ENCODE peak calls at places on chromosomes 11 and 22, in four cellular contexts. C, S, Q and X are unnamed samples.

GRCh38 chr11:115409691-115410220 is 94.5 kb downstream of the CADM1 start:
- DNase-seq in C (no peak), S (no peak), Q (peak), X (no peak)

GRCh38 chr22:46767249-46767985 is 5.0 kb downstream of the TBC1D22A start:
- DNase-seq in C (no peak), S (peak), Q (no peak), X (no peak)

GRCh38 chr11:89437317-89437716 is 53.9 kb downstream of the NOX4 start:
- DNase-seq in C (no peak), S (no peak), Q (no peak), X (no peak)

GRCh38 chr22:47192106-47192650 is 429.7 kb downstream of the TBC1D22A start:
- DNase-seq in C (no peak), S (peak), Q (no peak), X (no peak)

GRCh38 chr11:36499325-36499724 is 10.7 kb downstream of the TRAF6 start:
- DNase-seq in C (no peak), S (no peak), Q (no peak), X (no peak)

GRCh38 chr11:80980221-80980620 is 1539.4 kb upstream of the TENM4 start:
- DNase-seq in C (no peak), S (no peak), Q (peak), X (no peak)

GRCh38 chr22:29259253-29259899 is 8.4 kb downstream of the RHBDD3 start:
- DNase-seq in C (no peak), S (no peak), Q (peak), X (no peak)

GRCh38 chr22:21970037-21970799 is 12.4 kb downstream of the TOP3B start:
- DNase-seq in C (no peak), S (no peak), Q (no peak), X (no peak)

GRCh38 chr11:74018331-74019005 is 9.6 kb upstream of the UCP3 start:
- DNase-seq in C (no peak), S (no peak), Q (no peak), X (no peak)

DNA sequence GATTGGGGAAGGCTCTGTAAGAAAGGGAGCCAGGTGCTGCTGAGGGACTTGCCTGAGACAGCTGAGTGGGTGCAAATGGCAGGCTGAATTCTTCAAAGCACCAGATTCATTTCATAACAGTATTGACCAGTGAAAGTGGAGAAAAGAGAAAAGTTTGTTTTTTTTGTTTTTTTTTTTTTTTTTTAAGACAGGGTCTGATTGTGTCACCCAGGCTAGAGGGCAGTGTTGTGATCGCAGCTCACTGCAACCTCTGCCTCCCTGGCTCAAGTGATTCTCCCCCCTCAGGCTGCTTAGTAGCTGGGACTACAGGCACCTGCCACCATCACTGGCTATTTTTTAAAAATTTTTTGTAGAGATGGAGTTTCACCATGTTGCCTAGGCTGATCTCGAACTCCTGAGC is 494.0 kb downstream of the MIAT start:
- DNase-seq in C (no peak), S (no peak), Q (peak), X (no peak)
- TF ChIP-seq CTCF in C (no peak), S (peak), Q (no peak), X (no peak)

GRCh38 chr11:108498046-108498815 is at the start of gene POGLUT3:
- DNase-seq in C (peak), S (peak), Q (peak), X (peak)

GRCh38 chr11:108500721-108501120 is 2.5 kb upstream of the POGLUT3 start:
- DNase-seq in C (no peak), S (no peak), Q (no peak), X (no peak)

GRCh38 chr11:108497317-108498045 is 703 bp downstream of the POGLUT3 start:
- DNase-seq in C (peak), S (peak), Q (peak), X (peak)

GRCh38 chr11:108500169-108500568 is 2.0 kb upstream of the POGLUT3 start:
- DNase-seq in C (no peak), S (no peak), Q (no peak), X (no peak)

DNA sequence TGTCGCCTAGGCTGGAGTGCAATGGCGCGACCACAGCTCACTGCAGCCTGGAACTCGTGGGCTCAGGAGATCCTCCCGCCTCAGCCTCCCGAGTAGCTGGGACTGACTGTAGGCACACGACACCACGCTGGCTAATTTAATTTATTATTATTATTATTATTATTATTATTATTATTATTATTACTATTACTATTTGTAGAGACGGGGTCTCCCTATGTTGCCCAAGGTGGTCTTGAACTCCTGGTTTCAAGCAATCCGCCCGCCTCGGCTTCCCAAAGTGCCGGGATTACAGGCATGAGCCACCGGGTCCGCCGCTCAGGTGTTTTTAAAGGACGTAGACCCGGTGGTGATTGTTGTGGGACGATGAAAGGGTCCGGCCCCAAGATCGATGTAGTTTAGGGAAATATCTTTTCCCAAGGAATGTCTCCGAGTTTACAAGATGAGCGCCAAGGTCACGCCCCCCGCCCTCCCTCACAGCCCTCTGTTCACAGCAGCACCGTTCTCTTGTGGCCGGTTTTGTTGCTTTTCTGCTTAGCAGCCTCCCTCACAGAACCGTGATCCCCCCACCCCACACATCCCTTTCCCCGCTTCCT is 728 bp upstream of the POGLUT3 start:
- DNase-seq in C (no peak), S (no peak), Q (no peak), X (no peak)
- TF ChIP-seq CTCF in C (no peak), S (no peak), Q (no peak), X (no peak)

GRCh38 chr22:30598986-30599385 is 7.3 kb upstream of the PES1 start:
- DNase-seq in C (no peak), S (no peak), Q (no peak), X (no peak)

GRCh38 chr22:30601464-30601863 is 5.5 kb upstream of the TCN2 start:
- DNase-seq in C (no peak), S (no peak), Q (no peak), X (no peak)

GRCh38 chr22:30600925-30601324 is 6.0 kb upstream of the TCN2 start:
- DNase-seq in C (no peak), S (no peak), Q (no peak), X (no peak)

GRCh38 chr22:30604723-30605122 is 2.3 kb upstream of the TCN2 start:
- DNase-seq in C (no peak), S (no peak), Q (no peak), X (no peak)

GRCh38 chr22:30602049-30602448 is 4.9 kb upstream of the TCN2 start:
- DNase-seq in C (no peak), S (no peak), Q (peak), X (no peak)
- TF ChIP-seq CTCF in C (peak), S (peak), Q (peak), X (peak)

DNA sequence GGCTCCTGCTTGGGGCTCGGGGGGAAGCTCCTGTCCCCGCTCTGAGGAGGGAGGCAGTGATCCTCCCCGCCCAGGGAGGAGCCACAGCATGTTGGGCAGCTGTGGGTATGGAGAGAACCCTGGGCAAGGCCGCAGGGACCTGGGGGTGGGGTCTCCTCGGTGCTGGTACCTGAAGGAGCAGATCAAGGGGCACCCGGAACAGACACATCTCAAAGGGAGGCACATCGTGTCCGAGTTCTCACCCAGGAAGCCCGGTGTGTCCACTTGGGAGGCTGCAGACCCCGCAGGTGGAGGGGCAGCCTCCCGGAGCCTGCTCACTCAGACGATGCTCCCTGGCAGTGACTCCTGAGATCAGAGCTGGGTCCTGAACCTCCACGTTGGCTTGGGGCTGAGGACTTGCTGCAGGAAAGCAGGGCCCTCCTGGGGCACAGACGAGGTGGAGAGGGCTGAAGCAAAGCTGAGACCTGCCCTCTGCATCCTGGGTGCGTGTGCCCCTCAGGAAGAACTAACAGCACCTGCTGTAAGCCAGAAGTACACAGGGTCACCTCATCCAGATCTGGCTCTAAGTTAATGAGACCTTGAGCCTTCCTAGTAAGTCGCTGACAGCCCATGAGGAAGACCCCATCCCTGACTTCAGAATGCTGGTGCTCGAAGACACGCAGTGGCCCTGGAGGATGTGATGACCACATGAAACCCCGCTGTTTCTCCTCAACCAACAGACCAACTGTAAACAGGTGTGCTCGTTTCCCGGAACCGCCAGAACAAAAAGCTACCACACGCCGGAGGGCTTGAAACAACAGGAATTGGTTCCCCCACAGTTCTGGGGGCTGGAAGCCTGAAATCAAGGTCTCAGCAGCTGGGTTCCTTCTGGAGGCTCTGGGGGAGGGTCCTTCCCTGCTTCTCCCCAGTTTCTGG is 5.9 kb upstream of the OSBPL5 start:
- DNase-seq in C (no peak), S (peak), Q (no peak), X (no peak)
- TF ChIP-seq CTCF in C (no peak), S (no peak), Q (no peak), X (no peak)

DNA sequence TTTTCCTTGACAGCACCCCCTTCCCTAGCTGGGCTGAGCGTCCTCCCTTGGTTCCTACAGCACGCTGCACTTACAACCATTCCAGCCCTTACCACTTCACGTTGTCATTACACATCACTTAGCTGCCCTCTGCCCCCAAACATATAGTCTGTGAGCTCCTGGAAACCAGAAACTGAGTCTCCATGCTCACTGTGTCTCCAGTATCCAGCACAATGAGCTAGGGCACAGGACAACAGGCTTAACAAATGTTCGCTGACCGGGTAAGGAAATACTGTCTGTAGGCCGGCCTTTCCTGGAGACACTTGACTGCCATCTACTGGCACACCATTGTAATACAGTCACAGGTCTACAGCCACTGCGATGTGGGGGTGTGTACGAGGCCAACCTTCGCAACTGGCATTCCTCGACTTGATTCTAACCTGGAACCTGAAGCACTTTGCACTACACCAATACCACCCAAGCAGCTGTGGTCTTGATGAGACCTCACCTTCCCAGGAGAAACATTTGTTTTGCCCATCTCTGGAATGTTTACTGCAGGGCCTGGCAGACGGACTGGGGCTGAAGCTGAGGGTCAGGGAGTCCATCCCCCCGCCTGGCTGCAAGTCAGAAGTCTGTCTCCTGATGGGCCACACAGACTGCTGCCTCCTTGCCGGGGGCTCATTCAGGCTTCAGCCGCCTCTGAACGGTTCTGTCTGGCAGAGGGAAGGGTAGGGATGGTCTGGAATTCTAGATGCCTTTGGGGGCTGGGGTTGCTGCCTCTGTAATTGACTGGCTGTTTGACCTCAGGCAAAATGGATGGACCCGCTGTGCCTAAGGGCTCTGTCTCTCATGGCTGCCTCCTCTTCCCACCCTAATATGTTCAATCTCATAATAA is 72.0 kb downstream of the SYN3 start:
- DNase-seq in C (peak), S (no peak), Q (peak), X (peak)
- TF ChIP-seq CTCF in C (peak), S (peak), Q (peak), X (peak)

DNA sequence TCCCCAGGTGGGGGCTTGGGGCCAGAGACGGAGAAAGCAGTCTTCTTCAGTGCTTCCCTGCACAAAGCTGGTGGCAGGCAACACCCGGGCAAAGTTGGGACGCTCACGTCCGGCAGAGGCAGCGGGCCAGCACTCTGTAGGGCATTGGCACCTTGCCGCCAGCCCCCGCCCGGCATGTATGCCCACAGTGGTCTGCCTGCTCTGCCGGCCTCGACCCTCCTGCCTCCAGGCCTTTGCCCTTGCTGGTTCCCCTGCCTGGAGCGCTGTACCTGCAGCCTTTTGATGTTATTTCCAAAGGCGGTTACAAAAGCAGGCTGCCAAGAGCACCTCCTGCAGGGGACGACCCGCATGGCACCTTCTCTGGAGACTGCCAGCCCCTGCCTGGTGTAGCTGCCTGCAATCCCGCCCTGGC is 56.5 kb upstream of the SHISAL1 start:
- DNase-seq in C (no peak), S (peak), Q (no peak), X (no peak)
- TF ChIP-seq CTCF in C (peak), S (peak), Q (no peak), X (no peak)

GRCh38 chr11:5521540-5521939 is 5.0 kb upstream of the UBQLNL start:
- DNase-seq in C (no peak), S (no peak), Q (no peak), X (no peak)
- TF ChIP-seq CTCF in C (no peak), S (no peak), Q (no peak), X (no peak)

GRCh38 chr11:103961010-103961409 is 75.4 kb upstream of the DDI1 start:
- DNase-seq in C (no peak), S (no peak), Q (peak), X (no peak)

GRCh38 chr11:103959279-103959930 is 77.0 kb upstream of the DDI1 start:
- DNase-seq in C (peak), S (no peak), Q (peak), X (peak)

GRCh38 chr11:103968685-103969084 is 67.8 kb upstream of the DDI1 start:
- DNase-seq in C (no peak), S (no peak), Q (no peak), X (no peak)

GRCh38 chr11:103967985-103968384 is 68.5 kb upstream of the DDI1 start:
- DNase-seq in C (no peak), S (no peak), Q (no peak), X (no peak)

DNA sequence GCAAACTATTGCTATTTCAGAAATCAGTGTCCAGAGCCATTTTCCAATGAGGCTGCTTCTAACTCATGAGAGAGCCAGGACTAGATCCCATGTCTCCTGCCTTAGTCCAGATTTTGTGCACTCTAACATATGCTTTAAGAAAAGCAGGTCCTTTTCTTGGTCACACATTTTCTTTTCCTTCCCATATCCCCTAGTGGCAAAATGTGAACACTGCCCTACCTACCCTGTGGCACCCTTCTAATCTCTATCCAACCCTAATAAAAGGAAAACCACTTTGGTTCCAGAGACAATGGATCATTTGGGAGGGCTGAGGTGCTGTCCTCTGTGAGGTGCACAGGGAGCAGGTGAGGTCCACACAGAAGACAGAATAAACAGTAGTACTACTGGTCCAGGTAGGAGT is 72.0 kb upstream of the DDI1 start:
- DNase-seq in C (no peak), S (no peak), Q (no peak), X (no peak)
- TF ChIP-seq CTCF in C (no peak), S (no peak), Q (no peak), X (no peak)

GRCh38 chr11:116832350-116833290 is 2.9 kb downstream of the APOC3 start:
- DNase-seq in C (no peak), S (no peak), Q (no peak), X (no peak)
- TF ChIP-seq CTCF in C (no peak), S (no peak), Q (no peak), X (no peak)